ENCODE peak calls at places on chromosomes 12 and 14, in ten cellular contexts. L is PC-9, A is kidney, C is HepG2, Y is uterus, X is testis, R is heart right ventricle, G is small intestine, Z is fibroblast of lung, E is tibial artery. W is an unnamed sample.

GRCh38 chr12:89948266-89949175 is 239.9 kb upstream of the ATP2B1 start:
- DNase-seq in L (no peak), A (no peak), C (no peak), Y (no peak), X (no peak), R (no peak), G (peak; percentile 66), Z (no peak), E (no peak), W (no peak)

GRCh38 chr12:81005635-81006034 is 67.9 kb upstream of the LIN7A start:
- DNase-seq in L (no peak), A (no peak), C (no peak), Y (no peak), X (no peak), R (no peak), G (no peak), Z (no peak), E (no peak), W (no peak)

GRCh38 chr14:69204753-69205152 is 13.5 kb downstream of the EXD2 start:
- DNase-seq in L (no peak), A (no peak), C (no peak), Y (no peak), X (no peak), R (no peak), G (no peak), Z (no peak), E (no peak), W (no peak)

GRCh38 chr14:21960636-21961035 is 287.0 kb upstream of the OR4E1 start:
- DNase-seq in L (no peak), A (no peak), C (no peak), Y (no peak), X (no peak), R (no peak), G (no peak), Z (no peak), E (no peak), W (no peak)

GRCh38 chr14:61398221-61398620 is 76.8 kb downstream of the PRKCH start:
- DNase-seq in L (no peak), A (no peak), C (no peak), Y (no peak), X (no peak), R (no peak), G (no peak), Z (no peak), E (no peak), W (no peak)

GRCh38 chr14:68782091-68782981 is 10.5 kb downstream of the ZFP36L1 start:
- DNase-seq in L (no peak), A (no peak), C (no peak), Y (peak; percentile 34), X (peak; percentile 54), R (no peak), G (peak; percentile 67), Z (no peak), E (no peak), W (no peak)

GRCh38 chr12:16421806-16422205 is 74.4 kb downstream of the MGST1 start:
- DNase-seq in L (no peak), A (no peak), C (no peak), Y (no peak), X (no peak), R (no peak), G (no peak), Z (peak; percentile 4), E (no peak), W (no peak)

GRCh38 chr12:130555628-130556485 is 160.2 kb downstream of the RIMBP2 start:
- DNase-seq in L (no peak), A (no peak), C (no peak), Y (no peak), X (no peak), R (no peak), G (peak; percentile 69), Z (no peak), E (no peak), W (no peak)

DNA sequence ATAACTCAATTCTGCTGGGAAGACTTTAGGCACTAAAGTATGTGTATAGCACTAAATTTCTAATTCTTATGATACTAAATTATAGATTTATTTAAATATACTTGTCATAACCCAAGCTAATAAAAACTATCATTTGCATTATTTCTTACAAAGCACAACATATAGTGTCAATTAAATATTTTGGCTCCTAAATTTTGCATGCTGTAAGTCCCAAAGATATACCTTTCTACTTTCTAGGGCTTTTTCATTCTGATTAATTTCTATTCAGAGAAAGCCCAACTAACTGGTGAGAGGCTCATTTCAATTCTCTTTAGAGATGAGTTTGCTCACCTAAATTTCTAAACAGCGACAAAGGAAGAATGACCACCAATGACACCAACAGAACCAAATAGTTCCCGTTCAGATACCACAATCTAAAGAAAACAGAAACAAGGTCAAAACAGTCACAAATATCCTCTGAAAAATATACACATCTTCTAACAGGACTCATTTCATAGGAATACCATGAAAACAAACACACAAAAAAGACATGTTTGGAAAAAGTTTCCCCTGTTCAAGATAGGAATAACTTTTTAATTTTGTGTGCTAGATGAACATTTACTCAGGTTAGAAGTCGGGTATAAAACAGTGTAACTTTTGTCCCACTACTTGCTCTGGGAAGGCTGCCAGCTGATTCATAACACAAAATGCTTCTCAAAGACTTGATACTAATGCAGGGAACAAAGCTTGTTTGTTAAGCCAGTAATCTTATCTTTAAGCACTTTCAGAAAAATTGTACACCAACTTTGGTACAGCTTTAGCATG is 7.6 kb downstream of the SLC38A2 start:
- DNase-seq in L (peak; percentile 68), A (no peak), C (peak; percentile 78), Y (peak; percentile 72), X (peak; percentile 93), R (no peak), G (peak; percentile 80), Z (peak; percentile 88), E (no peak), W (no peak)
- H3K4me3 ChIP-seq in L (peak overlapping the region; percentile 94), A (no peak overlapping the region), C (peak overlapping the region; percentile 94), Y (no peak overlapping the region), X (no peak overlapping the region), R (no peak overlapping the region), G (no peak overlapping the region), Z (peak overlapping the region; percentile 81), E (peak overlapping the region; percentile 99), W (peak overlapping the region; percentile 92)

DNA sequence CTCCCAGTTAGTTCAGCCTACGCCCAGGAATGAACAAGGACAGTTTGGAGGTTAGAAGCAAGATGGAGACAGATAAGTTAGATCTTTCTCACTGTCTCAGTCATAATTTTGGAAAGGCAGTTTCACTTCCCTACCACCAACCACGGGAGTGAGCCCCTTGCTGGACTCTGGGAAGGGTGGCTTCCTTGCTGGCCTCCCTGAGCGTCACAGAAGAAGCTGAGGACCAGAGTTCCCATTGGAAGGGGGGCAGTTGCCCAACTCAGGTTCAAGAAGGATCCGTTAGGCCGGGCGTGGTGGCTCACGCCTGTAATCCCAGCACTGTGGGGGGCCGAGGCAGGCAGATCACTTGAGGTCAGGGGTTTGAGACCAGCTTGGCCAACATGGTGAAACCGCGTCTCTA is 106.2 kb upstream of the MAX start:
- DNase-seq in L (peak; percentile 29), A (no peak), C (no peak), Y (no peak), X (no peak), R (no peak), G (no peak), Z (no peak), E (no peak), W (no peak)
- H3K4me1 ChIP-seq in L (peaks cover 40% of the 10 kb centered on the region), A (peaks cover 2% of the 10 kb centered on the region), C (peaks cover 49% of the 10 kb centered on the region), Y (no peaks in the 10 kb centered on the region), X (no peaks in the 10 kb centered on the region), R (peaks cover 12% of the 10 kb centered on the region), G (no peaks in the 10 kb centered on the region), Z (peaks cover 11% of the 10 kb centered on the region), E (no peaks in the 10 kb centered on the region), W (peaks cover 12% of the 10 kb centered on the region)

GRCh38 chr14:89416002-89416995 is 734 bp downstream of the FOXN3 start:
- DNase-seq in L (no peak), A (peak; percentile 99), C (peak; percentile 96), Y (peak; percentile 98), X (peak; percentile 98), R (peak; percentile 99), G (peak; percentile 98), Z (peak; percentile 98), E (peak; percentile 100), W (peak; percentile 99)

GRCh38 chr14:89417469-89418225 is 614 bp upstream of the FOXN3 start:
- DNase-seq in L (no peak), A (peak; percentile 87), C (peak; percentile 74), Y (peak; percentile 65), X (peak; percentile 67), R (peak; percentile 55), G (peak; percentile 71), Z (peak; percentile 57), E (peak; percentile 87), W (peak; percentile 86)

GRCh38 chr14:89417111-89417468 is at the start of gene FOXN3:
- DNase-seq in L (no peak), A (peak; percentile 97), C (peak; percentile 86), Y (peak; percentile 92), X (peak; percentile 92), R (peak; percentile 93), G (peak; percentile 93), Z (peak; percentile 91), E (peak; percentile 97), W (peak; percentile 96)

GRCh38 chr14:89411976-89412375 is 5.1 kb downstream of the FOXN3 start:
- DNase-seq in L (no peak), A (no peak), C (no peak), Y (no peak), X (no peak), R (no peak), G (no peak), Z (no peak), E (no peak), W (peak; percentile 45)

DNA sequence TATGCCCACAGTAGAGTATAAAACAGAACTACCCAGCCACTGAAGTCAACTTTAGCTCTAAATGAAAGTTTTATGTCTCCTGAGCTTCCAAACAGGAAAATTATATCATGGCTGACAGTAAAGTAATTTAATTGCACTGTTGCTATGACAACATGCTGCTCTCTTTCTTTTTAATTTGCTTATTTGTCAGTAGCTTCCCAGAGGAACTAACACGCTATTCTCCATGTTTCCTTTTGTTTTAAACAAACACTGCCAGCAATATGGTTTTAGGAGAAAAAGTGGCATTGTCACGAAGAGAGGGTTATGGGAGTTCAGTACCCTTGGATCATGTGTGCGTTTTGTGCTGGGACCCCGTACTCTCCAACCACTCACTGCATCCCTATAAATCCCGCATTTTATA is 1.9 kb downstream of the FOXN3 start:
- DNase-seq in L (no peak), A (no peak), C (no peak), Y (no peak), X (no peak), R (no peak), G (no peak), Z (peak; percentile 28), E (no peak), W (no peak)
- H3K4me3 ChIP-seq in L (no peak overlapping the region), A (peak overlapping the region; percentile 89), C (peak overlapping the region; percentile 87), Y (peak overlapping the region; percentile 100), X (peak overlapping the region; percentile 90), R (peak overlapping the region; percentile 74), G (no peak overlapping the region), Z (peak overlapping the region; percentile 91), E (peak overlapping the region; percentile 97), W (peak overlapping the region; percentile 83)

GRCh38 chr12:116265361-116266128 is 11.9 kb downstream of the MED13L start:
- DNase-seq in L (peak; percentile 41), A (no peak), C (no peak), Y (no peak), X (no peak), R (no peak), G (no peak), Z (no peak), E (no peak), W (no peak)

GRCh38 chr12:116266631-116267349 is 10.7 kb downstream of the MED13L start:
- DNase-seq in L (no peak), A (no peak), C (no peak), Y (no peak), X (no peak), R (no peak), G (peak; percentile 26), Z (peak; percentile 31), E (no peak), W (no peak)

GRCh38 chr12:116264525-116265070 is 12.9 kb downstream of the MED13L start:
- DNase-seq in L (no peak), A (no peak), C (no peak), Y (no peak), X (no peak), R (no peak), G (no peak), Z (no peak), E (no peak), W (no peak)

GRCh38 chr12:116266220-116266619 is 11.3 kb downstream of the MED13L start:
- DNase-seq in L (no peak), A (no peak), C (no peak), Y (no peak), X (peak; percentile 32), R (no peak), G (no peak), Z (peak; percentile 22), E (no peak), W (no peak)

DNA sequence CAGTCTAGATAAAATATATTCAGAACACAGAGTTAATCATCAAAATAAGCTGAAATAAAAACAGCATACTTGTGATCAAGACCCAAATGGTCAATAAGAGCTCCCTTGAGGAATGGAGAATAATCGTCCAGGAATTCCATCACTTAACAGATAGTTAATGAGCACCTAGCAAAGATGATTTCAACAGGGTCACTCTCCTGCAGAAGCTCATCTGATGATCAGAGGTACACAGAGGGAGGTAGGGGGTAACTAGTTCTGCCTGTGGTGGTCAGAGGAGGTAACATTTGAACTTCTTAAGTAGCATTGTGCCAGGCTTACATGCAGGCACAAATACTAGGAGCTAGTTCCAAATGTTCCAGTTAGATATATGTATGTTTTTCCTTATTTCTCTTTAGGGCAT is 9.5 kb downstream of the MED13L start:
- DNase-seq in L (no peak), A (no peak), C (no peak), Y (no peak), X (no peak), R (no peak), G (no peak), Z (no peak), E (no peak), W (no peak)
- H3K4me1 ChIP-seq in L (peaks cover 35% of the 10 kb centered on the region), A (peaks cover 18% of the 10 kb centered on the region), C (peaks cover 58% of the 10 kb centered on the region), Y (peaks cover 11% of the 10 kb centered on the region), X (peaks cover 47% of the 10 kb centered on the region), R (peaks cover 91% of the 10 kb centered on the region), G (peaks cover 4% of the 10 kb centered on the region), Z (peaks cover 7% of the 10 kb centered on the region), E (peaks cover 93% of the 10 kb centered on the region), W (peaks cover 60% of the 10 kb centered on the region)